ENCODE peak calls at places on chromosomes 6 and 20, in six cellular contexts. U is pancreas, L is BE2C, Q is mesendoderm, F is tibial nerve, E is endodermal cell. M is an unnamed sample.

GRCh38 chr20:10651227-10651990 is 22.4 kb downstream of the JAG1 start:
- DNase-seq in U (no peak), L (peak; percentile 39), Q (no peak), F (peak; percentile 49), E (no peak), M (no peak)

GRCh38 chr6:3962897-3963296 is 113.7 kb downstream of the FAM50B start:
- DNase-seq in U (no peak), L (no peak), Q (no peak), F (no peak), E (no peak), M (no peak)

GRCh38 chr6:164034602-164035140 is 620.2 kb downstream of the QKI start:
- DNase-seq in U (no peak), L (no peak), Q (no peak), F (no peak), E (no peak), M (no peak)

GRCh38 chr6:40931927-40932326 is 107.1 kb downstream of the UNC5CL start:
- DNase-seq in U (no peak), L (no peak), Q (no peak), F (no peak), E (no peak), M (no peak)

GRCh38 chr20:62837790-62838458 is 21.1 kb downstream of the COL9A3 start:
- DNase-seq in U (peak; percentile 73), L (peak; percentile 86), Q (no peak), F (peak; percentile 49), E (no peak), M (peak; percentile 66)

GRCh38 chr6:30615219-30615957 is 1.7 kb downstream of the PPP1R10 start:
- DNase-seq in U (no peak), L (peak; percentile 63), Q (peak; percentile 96), F (no peak), E (peak; percentile 84), M (no peak)

GRCh38 chr20:6768228-6769185 is 1.0 kb downstream of the BMP2 start:
- DNase-seq in U (peak; percentile 38), L (no peak), Q (peak; percentile 57), F (peak; percentile 10), E (peak; percentile 77), M (peak; percentile 50)

GRCh38 chr6:31727034-31727716 is 1.9 kb downstream of the DDAH2 start:
- DNase-seq in U (no peak), L (no peak), Q (no peak), F (no peak), E (no peak), M (no peak)

GRCh38 chr6:44708208-44708607 is 320.7 kb downstream of the CDC5L start:
- DNase-seq in U (no peak), L (peak; percentile 25), Q (no peak), F (no peak), E (no peak), M (no peak)

GRCh38 chr6:126180585-126180984 is 159.3 kb upstream of the CENPW start:
- DNase-seq in U (no peak), L (no peak), Q (peak; percentile 49), F (no peak), E (no peak), M (no peak)

GRCh38 chr6:128508588-128509296 is 11.7 kb downstream of the PTPRK start:
- DNase-seq in U (no peak), L (no peak), Q (no peak), F (no peak), E (no peak), M (no peak)

GRCh38 chr20:63036266-63036665 is 29.5 kb upstream of the BHLHE23 start:
- DNase-seq in U (peak; percentile 14), L (peak; percentile 6), Q (no peak), F (no peak), E (no peak), M (peak; percentile 31)

GRCh38 chr20:47143658-47144057 is 212.8 kb downstream of the ZMYND8 start:
- DNase-seq in U (no peak), L (no peak), Q (no peak), F (no peak), E (no peak), M (no peak)

GRCh38 chr6:19753822-19754221 is 83.3 kb upstream of the ID4 start:
- DNase-seq in U (no peak), L (no peak), Q (no peak), F (no peak), E (no peak), M (no peak)

GRCh38 chr6:121839891-121840290 is 404.4 kb downstream of the GJA1 start:
- DNase-seq in U (no peak), L (no peak), Q (no peak), F (no peak), E (no peak), M (no peak)

GRCh38 chr6:68876792-68877493 is 241.9 kb downstream of the ADGRB3 start:
- DNase-seq in U (no peak), L (no peak), Q (peak; percentile 8), F (no peak), E (no peak), M (no peak)

GRCh38 chr6:91435630-91436029 is 848.8 kb upstream of the MAP3K7 start:
- DNase-seq in U (no peak), L (no peak), Q (no peak), F (no peak), E (no peak), M (no peak)

GRCh38 chr20:17738154-17738553 is 38.4 kb downstream of the BANF2 start:
- DNase-seq in U (no peak), L (no peak), Q (no peak), F (no peak), E (no peak), M (no peak)

GRCh38 chr20:62356143-62356947 is 10.8 kb downstream of the LAMA5 start:
- DNase-seq in U (peak; percentile 32), L (peak; percentile 18), Q (no peak), F (no peak), E (peak; percentile 55), M (no peak)

GRCh38 chr20:18739785-18740184 is 73.8 kb upstream of the SCP2D1 start:
- DNase-seq in U (no peak), L (no peak), Q (peak; percentile 66), F (peak; percentile 16), E (peak; percentile 70), M (no peak)

GRCh38 chr6:25359891-25360290 is 80.7 kb downstream of the CARMIL1 start:
- DNase-seq in U (no peak), L (no peak), Q (no peak), F (no peak), E (no peak), M (no peak)

GRCh38 chr6:26017567-26017966 is 55.0 kb downstream of the TRIM38 start:
- DNase-seq in U (no peak), L (no peak), Q (peak; percentile 95), F (peak; percentile 48), E (peak; percentile 77), M (peak; percentile 61)

GRCh38 chr6:121285041-121285440 is 49.2 kb downstream of the TBC1D32 start:
- DNase-seq in U (no peak), L (no peak), Q (no peak), F (no peak), E (no peak), M (no peak)

GRCh38 chr6:144265390-144265789 is 19.7 kb upstream of the UTRN start:
- DNase-seq in U (no peak), L (no peak), Q (peak; percentile 98), F (no peak), E (peak; percentile 82), M (no peak)

GRCh38 chr6:154754152-154754551 is 20.9 kb downstream of the SCAF8 start:
- DNase-seq in U (no peak), L (no peak), Q (no peak), F (no peak), E (no peak), M (no peak)

GRCh38 chr6:136318676-136319075 is 29.0 kb upstream of the BCLAF1 start:
- DNase-seq in U (no peak), L (no peak), Q (no peak), F (no peak), E (no peak), M (no peak)

GRCh38 chr6:26507658-26508057 is 7.6 kb downstream of the BTN1A1 start:
- DNase-seq in U (no peak), L (no peak), Q (no peak), F (no peak), E (no peak), M (no peak)

GRCh38 chr20:49846206-49846807 is 33.7 kb downstream of the SLC9A8 start:
- DNase-seq in U (no peak), L (peak; percentile 73), Q (peak; percentile 83), F (peak; percentile 81), E (peak; percentile 76), M (no peak)

GRCh38 chr6:38678178-38678760 is 24.7 kb downstream of the GLO1 start:
- DNase-seq in U (no peak), L (no peak), Q (no peak), F (no peak), E (no peak), M (no peak)

GRCh38 chr20:51422912-51423667 is 119.4 kb downstream of the NFATC2 start:
- DNase-seq in U (no peak), L (no peak), Q (no peak), F (no peak), E (no peak), M (no peak)

GRCh38 chr6:134436281-134436815 is 118.4 kb upstream of the SGK1 start:
- DNase-seq in U (no peak), L (peak; percentile 52), Q (peak; percentile 74), F (no peak), E (no peak), M (peak; percentile 58)

GRCh38 chr6:166333172-166333995 is 9.0 kb downstream of the SFT2D1 start:
- DNase-seq in U (no peak), L (no peak), Q (no peak), F (no peak), E (no peak), M (no peak)

GRCh38 chr6:113359155-113360140 is 497.7 kb upstream of the MARCKS start:
- DNase-seq in U (peak; percentile 13), L (peak; percentile 91), Q (no peak), F (no peak), E (no peak), M (no peak)

GRCh38 chr20:18722381-18722780 is 91.2 kb upstream of the SCP2D1 start:
- DNase-seq in U (no peak), L (no peak), Q (no peak), F (no peak), E (no peak), M (no peak)

GRCh38 chr20:19757973-19758887 is at the start of gene RIN2:
- DNase-seq in U (peak; percentile 89), L (peak; percentile 8), Q (peak; percentile 98), F (peak; percentile 81), E (peak; percentile 98), M (peak; percentile 95)

GRCh38 chr20:31811796-31812728 is 7.1 kb upstream of the MYLK2 start:
- DNase-seq in U (no peak), L (no peak), Q (no peak), F (no peak), E (no peak), M (no peak)
- H3K4me3 ChIP-seq in U (no peak overlapping the region), L (no peak overlapping the region), Q (no peak overlapping the region), F (no peak overlapping the region), E (no peak overlapping the region), M (no peak overlapping the region)

GRCh38 chr6:167828325-167828956 is 1.7 kb downstream of the AFDN start:
- DNase-seq in U (no peak), L (no peak), Q (no peak), F (no peak), E (no peak), M (no peak)
- H3K4me1 ChIP-seq in U (peaks cover 38% of the 10 kb centered on the region), L (peaks cover 8% of the 10 kb centered on the region), Q (peaks cover 6% of the 10 kb centered on the region), F (peaks cover 50% of the 10 kb centered on the region), E (peaks cover 16% of the 10 kb centered on the region), M (peaks cover 48% of the 10 kb centered on the region)

GRCh38 chr20:5719861-5720401 is 30.3 kb upstream of the SHLD1 start:
- DNase-seq in U (no peak), L (peak; percentile 10), Q (no peak), F (no peak), E (peak; percentile 46), M (no peak)
- H3K4me3 ChIP-seq in U (no peak overlapping the region), L (no peak overlapping the region), Q (no peak overlapping the region), F (no peak overlapping the region), E (peak overlapping the region; percentile 51), M (no peak overlapping the region)

GRCh38 chr6:12603711-12604049 is 112.9 kb upstream of the PHACTR1 start:
- DNase-seq in U (no peak), L (no peak), Q (no peak), F (no peak), E (no peak), M (no peak)
- H3K4me1 ChIP-seq in U (no peaks in the 10 kb centered on the region), L (peaks cover 4% of the 10 kb centered on the region), Q (peaks cover 6% of the 10 kb centered on the region), F (peaks cover 25% of the 10 kb centered on the region), E (peaks cover 5% of the 10 kb centered on the region), M (no peaks in the 10 kb centered on the region)